ENCODE peak calls at places on chromosomes 3 and 15, in five cellular contexts. One of them, this sample, is unnamed.

GRCh38 chr15:40754574-40754882 is 526 bp downstream of the RMDN3 start:
- DNase-seq in GM13976: peak; percentile 52
- DNase-seq in GM12865: no peak
- DNase-seq in frontal cortex: peak; percentile 30
- DNase-seq in heart right ventricle: no peak
- DNase-seq in this sample: peak; percentile 59

GRCh38 chr3:23481660-23482278 is 278.6 kb downstream of the UBE2E2 start:
- DNase-seq in GM13976: peak; percentile 23
- DNase-seq in GM12865: no peak
- DNase-seq in frontal cortex: no peak
- DNase-seq in heart right ventricle: no peak
- DNase-seq in this sample: no peak

GRCh38 chr15:94042163-94042954 is 189.0 kb upstream of the MCTP2 start:
- DNase-seq in GM13976: no peak
- DNase-seq in GM12865: no peak
- DNase-seq in frontal cortex: no peak
- DNase-seq in heart right ventricle: no peak
- DNase-seq in this sample: no peak

GRCh38 chr3:114872056-114872455 is 275.0 kb downstream of the ZBTB20 start:
- DNase-seq in GM13976: no peak
- DNase-seq in GM12865: no peak
- DNase-seq in frontal cortex: no peak
- DNase-seq in heart right ventricle: no peak
- DNase-seq in this sample: no peak

GRCh38 chr3:184459355-184459754 is 79.5 kb downstream of the CHRD start:
- DNase-seq in GM13976: no peak
- DNase-seq in GM12865: no peak
- DNase-seq in frontal cortex: no peak
- DNase-seq in heart right ventricle: no peak
- DNase-seq in this sample: no peak

GRCh38 chr15:65731926-65732325 is 60.2 kb downstream of the DENND4A start:
- DNase-seq in GM13976: no peak
- DNase-seq in GM12865: no peak
- DNase-seq in frontal cortex: no peak
- DNase-seq in heart right ventricle: no peak
- DNase-seq in this sample: no peak

GRCh38 chr15:55707523-55707922 is 35.4 kb downstream of the PRTG start:
- DNase-seq in GM13976: no peak
- DNase-seq in GM12865: no peak
- DNase-seq in frontal cortex: no peak
- DNase-seq in heart right ventricle: no peak
- DNase-seq in this sample: no peak

GRCh38 chr3:126346466-126346865 is 10.7 kb downstream of the KLF15 start:
- DNase-seq in GM13976: no peak
- DNase-seq in GM12865: no peak
- DNase-seq in frontal cortex: no peak
- DNase-seq in heart right ventricle: no peak
- DNase-seq in this sample: no peak

GRCh38 chr15:82228750-82229149 is 33.8 kb downstream of the EFL1 start:
- DNase-seq in GM13976: no peak
- DNase-seq in GM12865: no peak
- DNase-seq in frontal cortex: no peak
- DNase-seq in heart right ventricle: no peak
- DNase-seq in this sample: no peak

GRCh38 chr3:108221403-108221802 is 821 bp downstream of the IFT57 start:
- DNase-seq in GM13976: no peak
- DNase-seq in GM12865: no peak
- DNase-seq in frontal cortex: no peak
- DNase-seq in heart right ventricle: no peak
- DNase-seq in this sample: no peak

GRCh38 chr15:31403606-31404005 is 77.0 kb downstream of the KLF13 start:
- DNase-seq in GM13976: no peak
- DNase-seq in GM12865: no peak
- DNase-seq in frontal cortex: no peak
- DNase-seq in heart right ventricle: no peak
- DNase-seq in this sample: no peak

GRCh38 chr15:68217341-68217740 is 12.2 kb downstream of the CLN6 start:
- DNase-seq in GM13976: no peak
- DNase-seq in GM12865: no peak
- DNase-seq in frontal cortex: no peak
- DNase-seq in heart right ventricle: no peak
- DNase-seq in this sample: no peak

GRCh38 chr15:66269326-66270090 is 16.0 kb upstream of the MEGF11 start:
- DNase-seq in GM13976: no peak
- DNase-seq in GM12865: no peak
- DNase-seq in frontal cortex: no peak
- DNase-seq in heart right ventricle: no peak
- DNase-seq in this sample: no peak

GRCh38 chr3:107943350-107943749 is 147.5 kb downstream of the CD47 start:
- DNase-seq in GM13976: no peak
- DNase-seq in GM12865: no peak
- DNase-seq in frontal cortex: no peak
- DNase-seq in heart right ventricle: no peak
- DNase-seq in this sample: no peak

GRCh38 chr3:191484461-191484860 is 23.5 kb downstream of the PYDC2 start:
- DNase-seq in GM13976: no peak
- DNase-seq in GM12865: no peak
- DNase-seq in frontal cortex: no peak
- DNase-seq in heart right ventricle: no peak
- DNase-seq in this sample: no peak